ENCODE peak calls at places on chromosome 22, in seven cellular contexts. M, F, X, K, I, Q and E are unnamed samples.

GRCh38 chr22:21694394-21694793 is 28.6 kb downstream of the PPIL2 start:
- DNase-seq in M (no peak), F (no peak), X (no peak), K (no peak), I (no peak), Q (no peak), E (no peak)

GRCh38 chr22:36701941-36702640 is 1.5 kb downstream of the CACNG2 start:
- DNase-seq in M (no peak), F (no peak), X (no peak), K (no peak), I (no peak), Q (no peak), E (no peak)

GRCh38 chr22:30949934-30950660 is 18.5 kb downstream of the MORC2 start:
- DNase-seq in M (no peak), F (no peak), X (no peak), K (no peak), I (no peak), Q (no peak), E (no peak)

GRCh38 chr22:19453718-19454117 is 6.2 kb upstream of the C22orf39 start:
- DNase-seq in M (no peak), F (no peak), X (no peak), K (no peak), I (no peak), Q (no peak), E (no peak)

GRCh38 chr22:17918840-17919239 is 105.5 kb downstream of the MICAL3 start:
- DNase-seq in M (no peak), F (no peak), X (peak; percentile 34), K (no peak), I (no peak), Q (no peak), E (no peak)

GRCh38 chr22:40006641-40007040 is 11.9 kb downstream of the FAM83F start:
- DNase-seq in M (no peak), F (no peak), X (no peak), K (no peak), I (no peak), Q (no peak), E (no peak)

GRCh38 chr22:26589367-26589844 is 526 bp downstream of the TPST2 start:
- DNase-seq in M (peak; percentile 90), F (no peak), X (no peak), K (peak; percentile 35), I (peak; percentile 54), Q (peak; percentile 45), E (peak; percentile 23)

GRCh38 chr22:39994046-39994565 is 648 bp upstream of the FAM83F start:
- DNase-seq in M (no peak), F (no peak), X (no peak), K (no peak), I (no peak), Q (no peak), E (no peak)

GRCh38 chr22:39710380-39711117 is 140.0 kb downstream of the CACNA1I start:
- DNase-seq in M (no peak), F (no peak), X (peak; percentile 56), K (no peak), I (no peak), Q (no peak), E (no peak)

GRCh38 chr22:44730490-44731356 is 21.7 kb upstream of the ARHGAP8 start:
- DNase-seq in M (peak; percentile 42), F (no peak), X (no peak), K (no peak), I (no peak), Q (no peak), E (no peak)

GRCh38 chr22:43418079-43418825 is 6.4 kb downstream of the MPPED1 start:
- DNase-seq in M (no peak), F (no peak), X (no peak), K (no peak), I (no peak), Q (no peak), E (no peak)

GRCh38 chr22:46827072-46827780 is 64.8 kb downstream of the TBC1D22A start:
- DNase-seq in M (no peak), F (no peak), X (no peak), K (no peak), I (peak; percentile 68), Q (no peak), E (no peak)
- TF ChIP-seq CTCF in M (peak; percentile 26), F (no peak), X (no peak), K (no peak), I (peak; percentile 64), Q (no peak), E (no peak)

DNA sequence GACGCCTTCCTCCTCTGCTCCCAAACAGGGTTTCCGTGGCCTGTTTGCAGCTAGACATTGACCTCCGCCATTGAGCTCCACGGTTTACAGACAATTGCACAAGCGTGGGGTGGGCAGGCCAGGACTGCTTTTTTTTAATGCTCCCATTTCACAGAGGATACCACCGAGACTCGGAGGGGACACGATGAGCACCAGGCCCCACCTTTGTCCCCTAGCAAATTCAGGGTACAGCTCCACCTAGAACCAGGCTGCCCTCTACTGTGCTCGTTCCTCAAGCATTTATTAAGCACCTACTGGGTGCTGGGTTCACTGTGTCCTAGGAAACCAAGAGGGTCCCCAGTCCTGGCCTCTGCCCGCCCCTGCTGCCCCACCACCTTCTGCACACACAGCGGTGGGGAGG is 12.2 kb downstream of the RASD2 start:
- DNase-seq in M (no peak), F (no peak), X (no peak), K (no peak), I (no peak), Q (no peak), E (no peak)
- H3K4me1 ChIP-seq in M (no peaks in the 10 kb centered on the region), F (peaks cover 8% of the 10 kb centered on the region), X (no peaks in the 10 kb centered on the region), K (no peaks in the 10 kb centered on the region), I (peaks cover 18% of the 10 kb centered on the region), Q (no peaks in the 10 kb centered on the region), E (peaks cover 16% of the 10 kb centered on the region)

GRCh38 chr22:24994070-24994763 is 41.7 kb downstream of the KIAA1671 start:
- DNase-seq in M (peak; percentile 71), F (no peak), X (peak; percentile 75), K (no peak), I (peak; percentile 31), Q (no peak), E (no peak)
- TF ChIP-seq CTCF in M (peak; percentile 51), F (no peak), X (peak; percentile 65), K (no peak), I (no peak), Q (no peak), E (no peak)

GRCh38 chr22:33054276-33054675 is 3.9 kb downstream of the SYN3 start:
- DNase-seq in M (no peak), F (no peak), X (no peak), K (no peak), I (no peak), Q (no peak), E (no peak)
- H3K4me1 ChIP-seq in M (peaks cover 6% of the 10 kb centered on the region), F (no peaks in the 10 kb centered on the region), X (no peaks in the 10 kb centered on the region), K (peaks cover 5% of the 10 kb centered on the region), I (peaks cover 28% of the 10 kb centered on the region), Q (no peaks in the 10 kb centered on the region), E (peaks cover 9% of the 10 kb centered on the region)

DNA sequence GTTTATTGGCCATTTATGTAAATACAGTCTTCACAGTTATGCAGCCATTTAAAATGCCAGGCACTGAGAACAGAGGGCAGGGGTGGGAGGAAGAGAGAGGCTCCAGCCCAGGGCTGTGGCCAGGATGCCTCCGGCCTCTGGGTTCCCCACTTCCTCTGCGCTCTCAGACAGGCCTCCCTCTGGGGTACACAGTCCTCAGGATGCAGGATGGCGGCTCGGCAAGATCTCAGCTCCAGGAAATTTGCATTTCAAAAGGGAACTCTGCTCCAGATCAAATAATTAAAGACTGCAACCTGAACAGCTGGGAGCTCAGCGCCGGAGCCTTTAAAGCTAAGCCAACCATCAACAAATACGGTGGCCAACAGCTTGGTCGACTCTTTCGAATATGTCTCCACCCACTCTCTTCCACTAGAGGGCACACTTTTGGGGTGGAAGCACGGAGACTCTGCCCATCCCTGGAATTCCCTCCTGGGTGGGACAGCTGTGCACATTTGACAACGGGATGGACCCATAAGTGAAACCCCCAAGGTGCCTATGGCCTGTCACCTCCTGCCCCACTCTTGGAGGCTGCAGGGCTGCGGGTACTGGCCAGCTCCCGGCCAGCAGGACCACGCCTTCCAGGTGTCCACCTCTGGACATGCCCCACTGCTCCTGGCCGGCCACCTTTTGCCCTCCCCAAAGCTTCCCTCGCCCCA is 1044.7 kb downstream of the BRD1 start:
- DNase-seq in M (no peak), F (no peak), X (no peak), K (peak; percentile 16), I (peak; percentile 73), Q (no peak), E (no peak)
- TF ChIP-seq CTCF in M (peak; percentile 26), F (no peak), X (peak; percentile 60), K (no peak), I (peak; percentile 70), Q (no peak), E (peak; percentile 13)